ENCODE peak calls at places on chromosomes 3 and 15, in six cellular contexts. W, Y, S, J, A and N are unnamed samples.

GRCh38 chr15:32872606-32873291 is 154.9 kb downstream of the GREM1 start:
- DNase-seq in W (no peak), Y (no peak), S (no peak), J (peak), A (no peak), N (no peak)

GRCh38 chr3:76912966-76913365 is 126.9 kb upstream of the ROBO2 start:
- DNase-seq in W (no peak), Y (no peak), S (no peak), J (no peak), A (no peak), N (no peak)

GRCh38 chr15:71455107-71455506 is 339.8 kb downstream of the THSD4 start:
- DNase-seq in W (no peak), Y (no peak), S (no peak), J (no peak), A (no peak), N (no peak)

GRCh38 chr3:13404625-13405452 is 15.3 kb downstream of the NUP210 start:
- DNase-seq in W (no peak), Y (no peak), S (no peak), J (no peak), A (no peak), N (no peak)

GRCh38 chr3:53236112-53236841 is 19.5 kb downstream of the TKT start:
- DNase-seq in W (no peak), Y (no peak), S (no peak), J (peak), A (no peak), N (no peak)

GRCh38 chr3:143089965-143090364 is 29.6 kb upstream of the CHST2 start:
- DNase-seq in W (no peak), Y (no peak), S (no peak), J (no peak), A (no peak), N (no peak)

GRCh38 chr3:118863731-118864322 is 170.8 kb downstream of the IGSF11 start:
- DNase-seq in W (no peak), Y (no peak), S (no peak), J (no peak), A (no peak), N (no peak)

GRCh38 chr3:139281096-139281495 is 62.7 kb upstream of the MRPS22 start:
- DNase-seq in W (no peak), Y (no peak), S (no peak), J (no peak), A (no peak), N (no peak)

GRCh38 chr15:71485094-71485693 is 325.2 kb upstream of the NR2E3 start:
- DNase-seq in W (no peak), Y (no peak), S (no peak), J (no peak), A (peak), N (no peak)

GRCh38 chr3:67083277-67083676 is 85.2 kb downstream of the KBTBD8 start:
- DNase-seq in W (no peak), Y (peak), S (no peak), J (no peak), A (no peak), N (peak)

GRCh38 chr3:134956395-134956794 is 161.3 kb downstream of the EPHB1 start:
- DNase-seq in W (no peak), Y (no peak), S (no peak), J (no peak), A (peak), N (no peak)

GRCh38 chr15:56471440-56472069 is 6.6 kb upstream of the MNS1 start:
- DNase-seq in W (no peak), Y (no peak), S (no peak), J (no peak), A (no peak), N (no peak)

GRCh38 chr3:195558602-195559001 is 15.5 kb upstream of the PPP1R2 start:
- DNase-seq in W (no peak), Y (no peak), S (no peak), J (no peak), A (peak), N (no peak)